ENCODE peak calls at places on chromosomes 13 and 19, in seven cellular contexts. N is fibroblast of lung; V is GM19239; K is heart right ventricle; E is fibroblast of the conjunctiva; A is iPS DF 6.9; T is stimulated activated CD4-positive, alpha-beta T cell treated with anti-CD3 and anti-CD28 coated beads, Interleukin-1b, Interleukin-23, amount 100 ng/mL, for 24 hours. F is an unnamed sample.

GRCh38 chr19:35048911-35049411 is 7.4 kb downstream of the HPN start:
- DNase-seq in N (no peak), V (no peak), K (peak), E (no peak), A (no peak), T (no peak), F (no peak)

GRCh38 chr13:70856025-70856424 is 747.8 kb upstream of the KLHL1 start:
- DNase-seq in N (no peak), V (no peak), K (no peak), E (no peak), A (no peak), T (no peak), F (no peak)

GRCh38 chr13:37878496-37878895 is 8.9 kb upstream of the TRPC4 start:
- DNase-seq in N (peak), V (no peak), K (no peak), E (no peak), A (no peak), T (no peak), F (no peak)

GRCh38 chr13:29749401-29750177 is 100.8 kb downstream of the UBL3 start:
- DNase-seq in N (peak), V (no peak), K (no peak), E (no peak), A (no peak), T (no peak), F (no peak)

GRCh38 chr19:51689751-51690358 is 3.3 kb upstream of the SPACA6 start:
- DNase-seq in N (peak), V (no peak), K (peak), E (no peak), A (peak), T (no peak), F (no peak)

GRCh38 chr19:10636304-10636972 is 11.1 kb downstream of the SLC44A2 start:
- DNase-seq in N (no peak), V (no peak), K (no peak), E (no peak), A (no peak), T (no peak), F (no peak)

GRCh38 chr19:7522072-7522922 is at the start of gene MCOLN1:
- DNase-seq in N (peak), V (peak), K (peak), E (peak), A (no peak), T (peak), F (peak)

GRCh38 chr19:9936151-9937000 is at the start of gene OLFM2:
- DNase-seq in N (no peak), V (no peak), K (no peak), E (no peak), A (no peak), T (no peak), F (no peak)

GRCh38 chr13:80469841-80470378 is 129.0 kb upstream of the SPRY2 start:
- DNase-seq in N (peak), V (no peak), K (peak), E (peak), A (no peak), T (no peak), F (no peak)

GRCh38 chr19:38905186-38905539 is 5.4 kb downstream of the NFKBIB start:
- DNase-seq in N (no peak), V (no peak), K (no peak), E (no peak), A (no peak), T (no peak), F (no peak)

GRCh38 chr19:49165865-49166301 is 8.3 kb downstream of the TRPM4 start:
- DNase-seq in N (no peak), V (no peak), K (no peak), E (no peak), A (no peak), T (no peak), F (no peak)

GRCh38 chr19:19588546-19588945 is 29.9 kb downstream of the PBX4 start:
- DNase-seq in N (no peak), V (no peak), K (no peak), E (no peak), A (no peak), T (no peak), F (no peak)

GRCh38 chr13:110422913-110423688 is 116.0 kb downstream of the COL4A2 start:
- DNase-seq in N (peak), V (no peak), K (no peak), E (no peak), A (no peak), T (no peak), F (no peak)

GRCh38 chr13:106533940-106534843 is 1.3 kb downstream of the EFNB2 start:
- DNase-seq in N (peak), V (no peak), K (peak), E (no peak), A (no peak), T (no peak), F (peak)

GRCh38 chr13:76454991-76455390 is 431.2 kb downstream of the KCTD12 start:
- DNase-seq in N (peak), V (no peak), K (no peak), E (no peak), A (no peak), T (no peak), F (no peak)

GRCh38 chr19:342801-343421 is 1.7 kb downstream of the MIER2 start:
- DNase-seq in N (peak), V (no peak), K (peak), E (peak), A (no peak), T (no peak), F (no peak)

GRCh38 chr19:1315470-1316166 is 29.9 kb downstream of the EFNA2 start:
- DNase-seq in N (peak), V (peak), K (peak), E (peak), A (no peak), T (no peak), F (peak)

GRCh38 chr13:26390203-26390602 is 136.3 kb downstream of the CDK8 start:
- DNase-seq in N (no peak), V (no peak), K (no peak), E (no peak), A (no peak), T (no peak), F (no peak)

GRCh38 chr13:23658929-23659541 is 88.8 kb downstream of the TNFRSF19 start:
- DNase-seq in N (no peak), V (no peak), K (no peak), E (no peak), A (no peak), T (no peak), F (no peak)